ENCODE peak calls at places on chromosomes 5 and 9, in nine cellular contexts. E, A, Y, P, T, N, U, J and Z are unnamed samples.

GRCh38 chr5:135455876-135456237 is 3.7 kb upstream of the TIFAB start:
- DNase-seq in E (no peak), A (no peak), Y (no peak), P (no peak), T (no peak), N (no peak), U (no peak), J (no peak), Z (no peak)

GRCh38 chr9:79572891-79573696 is 1.3 kb downstream of the TLE4 start:
- DNase-seq in E (peak), A (peak), Y (no peak), P (peak), T (peak), N (no peak), U (peak), J (peak), Z (peak)

GRCh38 chr5:32057157-32058096 is 116.7 kb downstream of the GOLPH3 start:
- DNase-seq in E (peak), A (peak), Y (no peak), P (peak), T (no peak), N (peak), U (no peak), J (no peak), Z (peak)

GRCh38 chr5:130323804-130324454 is 419.7 kb downstream of the CHSY3 start:
- DNase-seq in E (no peak), A (no peak), Y (no peak), P (no peak), T (no peak), N (peak), U (no peak), J (no peak), Z (no peak)

GRCh38 chr5:118545050-118545449 is 443.3 kb downstream of the DTWD2 start:
- DNase-seq in E (no peak), A (no peak), Y (no peak), P (no peak), T (no peak), N (no peak), U (no peak), J (no peak), Z (no peak)

GRCh38 chr5:109589983-109590382 is 99.7 kb upstream of the MAN2A1 start:
- DNase-seq in E (no peak), A (peak), Y (no peak), P (peak), T (no peak), N (no peak), U (no peak), J (no peak), Z (no peak)

GRCh38 chr5:143002459-143003327 is 232.5 kb downstream of the ARHGAP26 start:
- DNase-seq in E (peak), A (peak), Y (no peak), P (peak), T (no peak), N (peak), U (peak), J (peak), Z (peak)

GRCh38 chr9:20623021-20623747 is 885 bp upstream of the MLLT3 start:
- DNase-seq in E (peak), A (no peak), Y (peak), P (no peak), T (peak), N (no peak), U (peak), J (peak), Z (peak)

GRCh38 chr9:115267788-115268187 is 149.8 kb upstream of the TNC start:
- DNase-seq in E (no peak), A (peak), Y (no peak), P (peak), T (no peak), N (peak), U (no peak), J (no peak), Z (peak)